ENCODE peak calls at places on chromosomes 12 and 14, in nine cellular contexts. Y is A172, O is Kasumi-1, D is NCI-H1694, E is lower lobe of right lung, X is T-cell, S is D341Med, R is tibial artery, F is body of pancreas. W is an unnamed sample.

GRCh38 chr14:73825551-73826188 is 26.0 kb upstream of the PTGR2 start:
- DNase-seq in Y (peak; percentile 52), R (peak; percentile 92), E (peak; percentile 95), F (peak; percentile 93), S (peak; percentile 90), X (peak; percentile 79), D (peak; percentile 98), O (peak; percentile 92), W (peak; percentile 80)

GRCh38 chr12:26878661-26879119 is 45.7 kb upstream of the ITPR2 start:
- DNase-seq in E (peak; percentile 61), R (peak; percentile 68), S (peak; percentile 85), O (no peak), Y (no peak), F (peak; percentile 96), X (no peak), D (peak; percentile 82), W (peak; percentile 57)

GRCh38 chr14:86027990-86028389 is 498.0 kb downstream of the FLRT2 start:
- DNase-seq in R (no peak), O (no peak), Y (no peak), S (no peak), X (no peak), D (no peak), F (no peak), E (no peak), W (no peak)

GRCh38 chr12:106358410-106359241 is 1.1 kb downstream of the POLR3B start:
- DNase-seq in Y (peak; percentile 35), D (no peak), X (no peak), F (peak; percentile 40), R (peak; percentile 73), E (no peak), O (peak; percentile 76), S (no peak), W (no peak)

GRCh38 chr12:70849265-70849960 is 71.1 kb downstream of the PTPRR start:
- DNase-seq in R (no peak), F (no peak), O (peak; percentile 68), E (no peak), D (no peak), X (no peak), S (peak; percentile 25), Y (peak; percentile 29), W (no peak)

GRCh38 chr14:77324289-77324688 is 3.5 kb downstream of the GSTZ1 start:
- DNase-seq in O (no peak), X (no peak), S (no peak), E (no peak), F (no peak), Y (no peak), D (no peak), R (no peak), W (no peak)

GRCh38 chr14:104335176-104335575 is 196.8 kb downstream of the KIF26A start:
- DNase-seq in X (no peak), E (no peak), Y (no peak), D (no peak), F (no peak), O (no peak), S (no peak), R (no peak), W (no peak)

GRCh38 chr12:107667464-107667863 is 18.1 kb upstream of the PWP1 start:
- DNase-seq in Y (no peak), R (no peak), S (no peak), O (no peak), E (no peak), D (no peak), X (no peak), F (no peak), W (no peak)

GRCh38 chr12:93968928-93969327 is 179.4 kb upstream of the PLXNC1 start:
- DNase-seq in S (no peak), F (no peak), E (no peak), D (no peak), Y (no peak), O (peak; percentile 31), X (no peak), R (no peak), W (peak; percentile 80)

GRCh38 chr14:24979725-24980239 is 70.2 kb downstream of the STXBP6 start:
- DNase-seq in S (no peak), E (no peak), O (peak; percentile 9), Y (no peak), R (no peak), D (no peak), X (no peak), F (no peak), W (no peak)

GRCh38 chr12:132748319-132748718 is 13.3 kb downstream of the ANKLE2 start:
- DNase-seq in D (no peak), S (no peak), O (no peak), R (no peak), E (peak; percentile 32), F (no peak), X (no peak), Y (no peak), W (no peak)

GRCh38 chr12:111753144-111753881 is 13.4 kb upstream of the ALDH2 start:
- DNase-seq in F (peak; percentile 81), R (peak; percentile 75), D (no peak), Y (peak; percentile 31), X (no peak), S (peak; percentile 92), O (no peak), E (peak; percentile 75), W (no peak)

GRCh38 chr14:99654235-99655000 is 9.5 kb downstream of the HHIPL1 start:
- DNase-seq in S (peak; percentile 82), Y (peak; percentile 74), E (peak; percentile 65), X (no peak), F (peak; percentile 76), D (no peak), R (peak; percentile 79), O (no peak), W (no peak)

GRCh38 chr14:59632381-59632780 is 55.8 kb upstream of the CCDC175 start:
- DNase-seq in F (peak; percentile 22), D (peak; percentile 52), Y (peak; percentile 19), E (no peak), O (peak; percentile 33), R (no peak), S (peak; percentile 70), X (no peak), W (peak; percentile 8)

GRCh38 chr12:47715393-47715876 is 9.6 kb upstream of the RPAP3 start:
- DNase-seq in X (peak; percentile 83), S (peak; percentile 71), R (peak; percentile 87), Y (peak; percentile 70), O (peak; percentile 93), E (peak; percentile 81), F (peak; percentile 86), D (peak; percentile 76), W (peak; percentile 79)

GRCh38 chr14:88802596-88802995 is 9.8 kb upstream of the EML5 start:
- DNase-seq in X (no peak), E (no peak), R (no peak), F (no peak), O (no peak), D (no peak), S (no peak), Y (no peak), W (no peak)

GRCh38 chr14:75334191-75335051 is 55.8 kb downstream of the FOS start:
- DNase-seq in Y (no peak), F (peak; percentile 76), R (no peak), S (no peak), O (peak; percentile 99), D (no peak), X (peak; percentile 68), E (peak; percentile 75), W (no peak)

GRCh38 chr12:122871851-122872785 is 23.8 kb downstream of the VPS37B start:
- DNase-seq in D (no peak), Y (peak; percentile 61), E (peak; percentile 77), R (peak; percentile 79), S (peak; percentile 57), X (peak; percentile 34), O (peak; percentile 98), F (peak; percentile 82), W (no peak)

GRCh38 chr12:92608418-92609091 is 94.2 kb upstream of the PLEKHG7 start:
- DNase-seq in X (no peak), Y (peak; percentile 39), E (no peak), F (peak; percentile 26), R (no peak), S (peak; percentile 45), O (no peak), D (peak; percentile 30), W (no peak)

GRCh38 chr12:74365178-74365964 is 172.3 kb upstream of the ATXN7L3B start:
- DNase-seq in S (peak; percentile 71), D (peak; percentile 29), O (no peak), E (peak; percentile 23), R (no peak), X (no peak), Y (peak; percentile 63), F (peak; percentile 49), W (peak; percentile 42)

GRCh38 chr12:112112423-112113132 is 4.0 kb upstream of the NAA25 start:
- DNase-seq in Y (no peak), X (no peak), F (no peak), R (peak; percentile 37), S (no peak), O (no peak), D (no peak), E (no peak), W (no peak)

GRCh38 chr12:96752211-96752610 is 154.8 kb upstream of the NEDD1 start:
- DNase-seq in O (no peak), Y (no peak), S (no peak), D (no peak), R (no peak), F (no peak), E (no peak), X (no peak), W (no peak)

GRCh38 chr12:20368653-20369163 is 371 bp downstream of the PDE3A start:
- DNase-seq in O (peak; percentile 20), X (no peak), Y (no peak), E (no peak), D (no peak), R (peak; percentile 74), F (no peak), S (peak; percentile 74), W (no peak)

GRCh38 chr12:13383379-13383778 is 186.9 kb downstream of the EMP1 start:
- DNase-seq in O (no peak), F (no peak), E (no peak), D (no peak), Y (no peak), R (no peak), X (no peak), S (no peak), W (no peak)

W was measured in DND-41.